ENCODE peak calls at places on chromosomes 12 and 14, in nine cellular contexts. F is naive thymus-derived CD4-positive, alpha-beta T cell; D is PC-3; J is Peyer's patch; T is heart right ventricle; Q is heart left ventricle; R is tibial artery; P is spleen; Y is CD8-positive, alpha-beta memory T cell. A is an unnamed sample.

GRCh38 chr14:60553855-60554254 is 44.9 kb downstream of the SIX6 start:
- DNase-seq in F (no peak), D (no peak), J (no peak), T (no peak), Q (no peak), R (no peak), P (no peak), Y (no peak), A (no peak)

GRCh38 chr12:122878780-122879612 is 16.9 kb downstream of the VPS37B start:
- DNase-seq in F (no peak), D (no peak), J (peak; percentile 47), T (no peak), Q (peak; percentile 19), R (no peak), P (no peak), Y (no peak), A (no peak)

GRCh38 chr14:78566017-78566858 is 396.1 kb downstream of the NRXN3 start:
- DNase-seq in F (peak; percentile 21), D (peak; percentile 81), J (peak; percentile 89), T (peak; percentile 79), Q (peak; percentile 75), R (peak; percentile 72), P (no peak), Y (peak; percentile 28), A (peak; percentile 82)

GRCh38 chr14:35416108-35416750 is 11.7 kb upstream of the NFKBIA start:
- DNase-seq in F (peak; percentile 37), D (peak; percentile 55), J (no peak), T (no peak), Q (no peak), R (no peak), P (no peak), Y (peak; percentile 55), A (no peak)

GRCh38 chr12:101781834-101782543 is 42.7 kb upstream of the SYCP3 start:
- DNase-seq in F (no peak), D (no peak), J (no peak), T (no peak), Q (no peak), R (no peak), P (no peak), Y (no peak), A (no peak)

GRCh38 chr12:115942346-115942745 is 335.1 kb downstream of the MED13L start:
- DNase-seq in F (no peak), D (no peak), J (no peak), T (no peak), Q (no peak), R (no peak), P (no peak), Y (no peak), A (no peak)

GRCh38 chr12:85658236-85658635 is 178.0 kb downstream of the RASSF9 start:
- DNase-seq in F (no peak), D (no peak), J (no peak), T (no peak), Q (no peak), R (no peak), P (no peak), Y (no peak), A (no peak)

GRCh38 chr14:65373011-65373670 is 39.4 kb upstream of the FUT8 start:
- DNase-seq in F (no peak), D (peak; percentile 34), J (no peak), T (no peak), Q (no peak), R (no peak), P (no peak), Y (no peak), A (no peak)

GRCh38 chr12:25775968-25776367 is 182.5 kb upstream of the RASSF8 start:
- DNase-seq in F (no peak), D (peak; percentile 87), J (no peak), T (no peak), Q (no peak), R (no peak), P (no peak), Y (no peak), A (no peak)

GRCh38 chr14:50113381-50113811 is 3.0 kb downstream of the VCPKMT start:
- DNase-seq in F (no peak), D (no peak), J (no peak), T (no peak), Q (no peak), R (no peak), P (no peak), Y (no peak), A (no peak)

GRCh38 chr12:53775478-53776145 is 23.8 kb upstream of the CISTR start:
- DNase-seq in F (no peak), D (no peak), J (no peak), T (peak; percentile 39), Q (peak; percentile 39), R (peak; percentile 83), P (no peak), Y (no peak), A (no peak)

GRCh38 chr14:94628578-94628977 is 16.4 kb downstream of the SERPINA3 start:
- DNase-seq in F (no peak), D (no peak), J (no peak), T (no peak), Q (no peak), R (peak; percentile 1), P (no peak), Y (no peak), A (no peak)

GRCh38 chr12:88684610-88685009 is 104.3 kb upstream of the KITLG start:
- DNase-seq in F (no peak), D (no peak), J (no peak), T (no peak), Q (no peak), R (no peak), P (no peak), Y (no peak), A (no peak)

GRCh38 chr12:12399161-12399560 is 42.3 kb downstream of the BORCS5 start:
- DNase-seq in F (no peak), D (no peak), J (no peak), T (no peak), Q (no peak), R (no peak), P (no peak), Y (no peak), A (no peak)
- H3K27ac ChIP-seq in F (no peak overlapping the region), D (peak overlapping the region; percentile 81), J (peak overlapping the region; percentile 26), T (no peak overlapping the region), Q (peak overlapping the region; percentile 32), R (peak overlapping the region; percentile 41), P (peak overlapping the region; percentile 34), Y (no peak overlapping the region), A (peak overlapping the region; percentile 46)

GRCh38 chr12:130715996-130716917 is at the start of gene RIMBP2:
- DNase-seq in F (no peak), D (no peak), J (no peak), T (no peak), Q (no peak), R (peak; percentile 16), P (peak; percentile 34), Y (no peak), A (no peak)
- H3K4me3 ChIP-seq in F (no peak within 1 kb of the TSS), D (no peak within 1 kb of the TSS), J (no peak within 1 kb of the TSS), T (peak within 1 kb of the TSS; percentile 16), Q (peak within 1 kb of the TSS; percentile 25), R (peak within 1 kb of the TSS; percentile 43), P (peak within 1 kb of the TSS; percentile 16), Y (no peak within 1 kb of the TSS), A (no peak within 1 kb of the TSS)

DNA sequence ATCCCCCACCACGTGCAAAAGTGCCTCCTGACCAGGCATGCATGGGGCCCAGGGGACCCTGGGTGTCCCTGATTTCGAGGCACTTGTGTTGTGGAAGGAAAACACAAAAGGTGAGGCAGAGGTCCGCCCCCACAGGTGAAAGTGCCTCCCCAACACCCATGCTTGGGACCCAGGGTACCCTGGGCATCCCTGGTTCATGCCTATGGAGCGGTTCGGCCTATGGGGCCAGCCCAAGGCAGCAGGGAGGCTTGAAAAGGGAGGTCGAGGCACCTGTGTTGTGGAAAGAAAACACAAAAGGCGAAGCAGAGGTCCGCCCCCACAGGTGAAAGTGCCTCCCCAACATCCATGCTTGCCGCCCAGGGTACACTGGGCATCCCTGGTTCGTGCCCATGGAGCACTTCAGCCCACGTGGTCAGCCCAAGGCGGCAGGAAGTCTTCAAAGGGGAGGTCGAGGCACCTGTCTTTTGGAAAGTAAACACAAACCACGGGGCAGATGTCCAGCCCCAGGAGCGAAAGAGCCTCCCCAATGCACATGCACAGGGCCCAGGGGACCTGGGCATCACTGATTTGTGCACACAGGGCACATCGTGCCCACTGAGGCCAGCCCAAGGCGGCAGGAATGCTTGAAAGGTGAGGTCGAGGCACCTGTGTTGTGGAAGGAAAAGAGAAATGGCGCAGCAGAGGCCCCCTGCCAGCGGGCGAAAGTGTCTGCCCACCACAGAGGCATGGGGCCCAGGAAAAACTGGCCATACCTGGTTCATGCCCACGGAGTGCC is 375.5 kb downstream of the ALG10 start:
- DNase-seq in F (no peak), D (no peak), J (peak; percentile 37), T (peak; percentile 2), Q (peak; percentile 9), R (peak; percentile 15), P (peak; percentile 50), Y (no peak), A (peak; percentile 17)
- H3K9me3 ChIP-seq in F (no peaks in the 10 kb centered on the region), D (no peaks in the 10 kb centered on the region), J (peaks cover 30% of the 10 kb centered on the region), T (peaks cover 9% of the 10 kb centered on the region), Q (peaks cover 28% of the 10 kb centered on the region), R (no peaks in the 10 kb centered on the region), P (no peaks in the 10 kb centered on the region), Y (no peaks in the 10 kb centered on the region), A (peaks cover 96% of the 10 kb centered on the region)

GRCh38 chr14:36665887-36666415 is 4.3 kb downstream of the PAX9 start:
- DNase-seq in F (no peak), D (peak; percentile 47), J (no peak), T (no peak), Q (no peak), R (no peak), P (no peak), Y (no peak), A (no peak)

GRCh38 chr14:36663404-36664321 is 2.0 kb downstream of the PAX9 start:
- DNase-seq in F (no peak), D (peak; percentile 37), J (no peak), T (no peak), Q (no peak), R (no peak), P (no peak), Y (no peak), A (no peak)

GRCh38 chr14:36664322-36665193 is 2.9 kb downstream of the PAX9 start:
- DNase-seq in F (no peak), D (peak; percentile 25), J (no peak), T (no peak), Q (no peak), R (no peak), P (no peak), Y (no peak), A (no peak)

GRCh38 chr14:36667679-36668078 is 6.0 kb downstream of the PAX9 start:
- DNase-seq in F (no peak), D (peak; percentile 26), J (no peak), T (no peak), Q (no peak), R (no peak), P (no peak), Y (no peak), A (no peak)

GRCh38 chr14:36666416-36667206 is 5.0 kb downstream of the PAX9 start:
- DNase-seq in F (no peak), D (peak; percentile 38), J (no peak), T (no peak), Q (no peak), R (no peak), P (no peak), Y (no peak), A (no peak)
- H3K27ac ChIP-seq in F (no peak overlapping the region), D (peak overlapping the region; percentile 77), J (no peak overlapping the region), T (no peak overlapping the region), Q (no peak overlapping the region), R (no peak overlapping the region), P (no peak overlapping the region), Y (no peak overlapping the region), A (no peak overlapping the region)